ENCODE peak calls at places on chromosomes 7 and 10, in five cellular contexts. One of them, this sample, is unnamed. For H3K9me3, the result is how much of the 10 kb centered on the place peaks cover.

GRCh38 chr10:28633750-28634149 is 43.6 kb upstream of the BAMBI start:
- DNase-seq in CD8-positive, alpha-beta memory T cell: no peak
- DNase-seq in heart left ventricle: no peak
- DNase-seq in gastrocnemius medialis: no peak
- DNase-seq in astrocyte: peak
- DNase-seq in this sample: no peak

GRCh38 chr7:154640917-154641316 is 362.0 kb downstream of the PAXIP1 start:
- DNase-seq in CD8-positive, alpha-beta memory T cell: no peak
- DNase-seq in heart left ventricle: no peak
- DNase-seq in astrocyte: no peak
- DNase-seq in gastrocnemius medialis: no peak
- DNase-seq in this sample: no peak

GRCh38 chr10:84540617-84541288 is 212.4 kb downstream of the CCSER2 start:
- DNase-seq in heart left ventricle: peak
- DNase-seq in CD8-positive, alpha-beta memory T cell: peak
- DNase-seq in gastrocnemius medialis: peak
- DNase-seq in astrocyte: peak
- DNase-seq in this sample: peak

GRCh38 chr7:1679966-1680730 is 10.1 kb downstream of the ELFN1 start:
- DNase-seq in CD8-positive, alpha-beta memory T cell: peak
- DNase-seq in heart left ventricle: no peak
- DNase-seq in astrocyte: no peak
- DNase-seq in gastrocnemius medialis: no peak
- DNase-seq in this sample: no peak

GRCh38 chr10:26544932-26545331 is 106.8 kb downstream of the APBB1IP start:
- DNase-seq in CD8-positive, alpha-beta memory T cell: no peak
- DNase-seq in astrocyte: no peak
- DNase-seq in heart left ventricle: no peak
- DNase-seq in gastrocnemius medialis: no peak
- DNase-seq in this sample: no peak

GRCh38 chr10:10826125-10826524 is 191.5 kb upstream of the CELF2 start:
- DNase-seq in CD8-positive, alpha-beta memory T cell: no peak
- DNase-seq in astrocyte: peak
- DNase-seq in heart left ventricle: no peak
- DNase-seq in gastrocnemius medialis: no peak
- DNase-seq in this sample: no peak

GRCh38 chr10:69172241-69172998 is 7.6 kb upstream of the SUPV3L1 start:
- DNase-seq in heart left ventricle: no peak
- DNase-seq in CD8-positive, alpha-beta memory T cell: no peak
- DNase-seq in astrocyte: no peak
- DNase-seq in gastrocnemius medialis: no peak
- DNase-seq in this sample: no peak

GRCh38 chr7:64313740-64314491 is at the start of gene ZNF736:
- DNase-seq in astrocyte: peak
- DNase-seq in CD8-positive, alpha-beta memory T cell: peak
- DNase-seq in heart left ventricle: peak
- DNase-seq in gastrocnemius medialis: peak
- DNase-seq in this sample: peak

GRCh38 chr10:110360857-110361474 is 56.2 kb upstream of the SMNDC1 start:
- DNase-seq in heart left ventricle: no peak
- DNase-seq in gastrocnemius medialis: no peak
- DNase-seq in CD8-positive, alpha-beta memory T cell: no peak
- DNase-seq in astrocyte: peak
- DNase-seq in this sample: no peak

GRCh38 chr10:71621783-71622526 is 97.6 kb downstream of the C10orf105 start:
- DNase-seq in CD8-positive, alpha-beta memory T cell: no peak
- DNase-seq in gastrocnemius medialis: peak
- DNase-seq in heart left ventricle: peak
- DNase-seq in astrocyte: peak
- DNase-seq in this sample: no peak

GRCh38 chr10:68506406-68506805 is 20.9 kb downstream of the SLC25A16 start:
- DNase-seq in heart left ventricle: no peak
- DNase-seq in CD8-positive, alpha-beta memory T cell: no peak
- DNase-seq in astrocyte: no peak
- DNase-seq in gastrocnemius medialis: no peak
- DNase-seq in this sample: no peak

GRCh38 chr10:132195366-132196075 is 8.8 kb downstream of the DPYSL4 start:
- DNase-seq in heart left ventricle: no peak
- DNase-seq in CD8-positive, alpha-beta memory T cell: peak
- DNase-seq in astrocyte: no peak
- DNase-seq in gastrocnemius medialis: no peak
- DNase-seq in this sample: no peak

GRCh38 chr10:43128331-43128730 is 9.9 kb upstream of the CSGALNACT2 start:
- DNase-seq in CD8-positive, alpha-beta memory T cell: no peak
- DNase-seq in gastrocnemius medialis: no peak
- DNase-seq in astrocyte: no peak
- DNase-seq in heart left ventricle: no peak
- DNase-seq in this sample: no peak

GRCh38 chr10:124180947-124181549 is 87.7 kb upstream of the CHST15 start:
- DNase-seq in heart left ventricle: no peak
- DNase-seq in CD8-positive, alpha-beta memory T cell: no peak
- DNase-seq in astrocyte: peak
- DNase-seq in gastrocnemius medialis: no peak
- DNase-seq in this sample: no peak

GRCh38 chr7:54837167-54837566 is 78.2 kb upstream of the SEC61G start:
- DNase-seq in heart left ventricle: no peak
- DNase-seq in gastrocnemius medialis: peak
- DNase-seq in astrocyte: no peak
- DNase-seq in CD8-positive, alpha-beta memory T cell: no peak
- DNase-seq in this sample: no peak

GRCh38 chr7:3455826-3456444 is 154.9 kb downstream of the SDK1 start:
- DNase-seq in CD8-positive, alpha-beta memory T cell: no peak
- DNase-seq in gastrocnemius medialis: no peak
- DNase-seq in astrocyte: peak
- DNase-seq in heart left ventricle: no peak
- DNase-seq in this sample: no peak

GRCh38 chr10:44965651-44966097 is 6.1 kb downstream of the RASSF4 start:
- DNase-seq in gastrocnemius medialis: peak
- DNase-seq in astrocyte: no peak
- DNase-seq in heart left ventricle: no peak
- DNase-seq in CD8-positive, alpha-beta memory T cell: no peak
- DNase-seq in this sample: no peak

GRCh38 chr7:14380881-14381280 is 391.4 kb upstream of the ETV1 start:
- DNase-seq in heart left ventricle: no peak
- DNase-seq in gastrocnemius medialis: no peak
- DNase-seq in astrocyte: no peak
- DNase-seq in CD8-positive, alpha-beta memory T cell: no peak
- DNase-seq in this sample: no peak

GRCh38 chr10:45421231-45422097 is 47.4 kb downstream of the ALOX5 start:
- DNase-seq in astrocyte: no peak
- DNase-seq in CD8-positive, alpha-beta memory T cell: no peak
- DNase-seq in gastrocnemius medialis: no peak
- DNase-seq in heart left ventricle: no peak
- DNase-seq in this sample: no peak

GRCh38 chr10:112912441-112912911 is 37.6 kb upstream of the TCF7L2 start:
- DNase-seq in astrocyte: no peak
- DNase-seq in gastrocnemius medialis: no peak
- DNase-seq in CD8-positive, alpha-beta memory T cell: no peak
- DNase-seq in heart left ventricle: no peak
- DNase-seq in this sample: no peak

GRCh38 chr7:55552320-55553086 is 19.8 kb downstream of the VOPP1 start:
- DNase-seq in gastrocnemius medialis: peak
- DNase-seq in heart left ventricle: peak
- DNase-seq in CD8-positive, alpha-beta memory T cell: no peak
- DNase-seq in astrocyte: peak
- DNase-seq in this sample: peak

GRCh38 chr10:102675151-102675886 is 31.0 kb downstream of the TRIM8 start:
- DNase-seq in CD8-positive, alpha-beta memory T cell: no peak
- DNase-seq in gastrocnemius medialis: no peak
- DNase-seq in astrocyte: no peak
- DNase-seq in heart left ventricle: no peak
- DNase-seq in this sample: no peak

GRCh38 chr7:25727876-25728275 is 424.1 kb upstream of the NFE2L3 start:
- DNase-seq in gastrocnemius medialis: no peak
- DNase-seq in astrocyte: no peak
- DNase-seq in CD8-positive, alpha-beta memory T cell: no peak
- DNase-seq in heart left ventricle: no peak
- DNase-seq in this sample: no peak

GRCh38 chr7:41003031-41003925 is 699.6 kb downstream of the INHBA start:
- DNase-seq in gastrocnemius medialis: no peak
- DNase-seq in astrocyte: no peak
- DNase-seq in heart left ventricle: peak
- DNase-seq in CD8-positive, alpha-beta memory T cell: no peak
- DNase-seq in this sample: no peak

GRCh38 chr10:91349381-91349780 is 60.8 kb upstream of the HECTD2 start:
- DNase-seq in heart left ventricle: peak
- DNase-seq in gastrocnemius medialis: peak
- DNase-seq in astrocyte: peak
- DNase-seq in CD8-positive, alpha-beta memory T cell: no peak
- DNase-seq in this sample: no peak

GRCh38 chr7:151017370-151017952 is 6.8 kb downstream of the ATG9B start:
- DNase-seq in astrocyte: no peak
- DNase-seq in heart left ventricle: no peak
- DNase-seq in gastrocnemius medialis: no peak
- DNase-seq in CD8-positive, alpha-beta memory T cell: peak
- DNase-seq in this sample: no peak

GRCh38 chr10:132666733-132667612 is 119.0 kb downstream of the NKX6-2 start:
- DNase-seq in astrocyte: peak
- DNase-seq in CD8-positive, alpha-beta memory T cell: peak
- DNase-seq in gastrocnemius medialis: no peak
- DNase-seq in heart left ventricle: no peak
- DNase-seq in this sample: no peak

GRCh38 chr10:76055963-76056362 is 624.5 kb downstream of the LRMDA start:
- DNase-seq in CD8-positive, alpha-beta memory T cell: no peak
- DNase-seq in gastrocnemius medialis: no peak
- DNase-seq in astrocyte: no peak
- DNase-seq in heart left ventricle: no peak
- DNase-seq in this sample: no peak

GRCh38 chr10:19816420-19817250 is at the start of gene PLXDC2:
- DNase-seq in heart left ventricle: peak
- DNase-seq in gastrocnemius medialis: no peak
- DNase-seq in CD8-positive, alpha-beta memory T cell: no peak
- DNase-seq in astrocyte: peak
- DNase-seq in this sample: peak

GRCh38 chr10:97332586-97333350 is 1.8 kb downstream of the FRAT2 start:
- DNase-seq in heart left ventricle: peak
- DNase-seq in CD8-positive, alpha-beta memory T cell: no peak
- DNase-seq in gastrocnemius medialis: peak
- DNase-seq in astrocyte: peak
- DNase-seq in this sample: no peak

GRCh38 chr10:97731346-97732051 is 5.4 kb upstream of the ZFYVE27 start:
- DNase-seq in CD8-positive, alpha-beta memory T cell: peak
- DNase-seq in gastrocnemius medialis: peak
- DNase-seq in heart left ventricle: peak
- DNase-seq in astrocyte: peak
- DNase-seq in this sample: peak

GRCh38 chr7:93245525-93246432 is 13.6 kb downstream of the VPS50 start:
- DNase-seq in heart left ventricle: no peak
- DNase-seq in CD8-positive, alpha-beta memory T cell: no peak
- DNase-seq in astrocyte: peak
- DNase-seq in gastrocnemius medialis: no peak
- DNase-seq in this sample: no peak

GRCh38 chr7:127396184-127396583 is 3.7 kb upstream of the ZNF800 start:
- DNase-seq in CD8-positive, alpha-beta memory T cell: peak
- DNase-seq in astrocyte: no peak
- DNase-seq in gastrocnemius medialis: no peak
- DNase-seq in heart left ventricle: peak
- DNase-seq in this sample: no peak

GRCh38 chr10:112775347-112775746 is 174.7 kb upstream of the TCF7L2 start:
- DNase-seq in heart left ventricle: no peak
- DNase-seq in astrocyte: peak
- DNase-seq in CD8-positive, alpha-beta memory T cell: no peak
- DNase-seq in gastrocnemius medialis: no peak
- DNase-seq in this sample: no peak

GRCh38 chr7:122379491-122379890 is 74.9 kb upstream of the FEZF1 start:
- DNase-seq in gastrocnemius medialis: no peak
- DNase-seq in CD8-positive, alpha-beta memory T cell: no peak
- DNase-seq in astrocyte: no peak
- DNase-seq in heart left ventricle: no peak
- DNase-seq in this sample: no peak

GRCh38 chr10:95444792-95445191 is 116.4 kb downstream of the SORBS1 start:
- DNase-seq in CD8-positive, alpha-beta memory T cell: no peak
- DNase-seq in gastrocnemius medialis: no peak
- DNase-seq in astrocyte: no peak
- DNase-seq in heart left ventricle: no peak
- DNase-seq in this sample: no peak

GRCh38 chr10:77562742-77563141 is 74.9 kb downstream of the KCNMA1 start:
- DNase-seq in astrocyte: no peak
- DNase-seq in gastrocnemius medialis: no peak
- DNase-seq in heart left ventricle: no peak
- DNase-seq in CD8-positive, alpha-beta memory T cell: no peak
- DNase-seq in this sample: no peak
- H3K9me3 ChIP-seq in astrocyte: under half
- H3K9me3 ChIP-seq in gastrocnemius medialis: under half
- H3K9me3 ChIP-seq in heart left ventricle: under half
- H3K9me3 ChIP-seq in CD8-positive, alpha-beta memory T cell: under half
- H3K9me3 ChIP-seq in this sample: under half

GRCh38 chr10:48697091-48697490 is 12.4 kb downstream of the WDFY4 start:
- DNase-seq in astrocyte: no peak
- DNase-seq in heart left ventricle: no peak
- DNase-seq in CD8-positive, alpha-beta memory T cell: no peak
- DNase-seq in gastrocnemius medialis: no peak
- DNase-seq in this sample: no peak

GRCh38 chr10:48695636-48696534 is 11.2 kb downstream of the WDFY4 start:
- DNase-seq in astrocyte: no peak
- DNase-seq in heart left ventricle: no peak
- DNase-seq in CD8-positive, alpha-beta memory T cell: no peak
- DNase-seq in gastrocnemius medialis: no peak
- DNase-seq in this sample: no peak

GRCh38 chr10:48694371-48695030 is 9.8 kb downstream of the WDFY4 start:
- DNase-seq in CD8-positive, alpha-beta memory T cell: no peak
- DNase-seq in astrocyte: no peak
- DNase-seq in gastrocnemius medialis: no peak
- DNase-seq in heart left ventricle: no peak
- DNase-seq in this sample: no peak

GRCh38 chr10:48697821-48698764 is 13.4 kb downstream of the WDFY4 start:
- DNase-seq in heart left ventricle: peak
- DNase-seq in astrocyte: no peak
- DNase-seq in gastrocnemius medialis: no peak
- DNase-seq in CD8-positive, alpha-beta memory T cell: no peak
- DNase-seq in this sample: no peak

DNA sequence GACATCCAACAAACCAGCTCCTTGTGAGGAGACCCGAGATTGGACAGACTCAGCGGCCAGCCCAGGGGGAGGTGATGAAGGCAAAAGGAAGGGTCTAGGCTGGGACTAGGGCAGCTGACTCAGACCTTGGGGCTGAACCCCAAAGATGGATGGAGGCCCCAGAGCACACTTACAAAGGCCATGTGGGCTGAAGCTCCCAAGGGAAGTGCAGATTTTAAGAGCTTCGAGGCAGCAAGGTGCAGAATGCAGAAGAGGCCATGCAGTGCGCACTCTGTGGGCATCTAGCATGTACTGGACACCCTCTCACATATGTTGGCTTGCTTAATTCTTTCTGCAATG is 11.8 kb downstream of the WDFY4 start:
- DNase-seq in astrocyte: no peak
- DNase-seq in heart left ventricle: no peak
- DNase-seq in CD8-positive, alpha-beta memory T cell: no peak
- DNase-seq in gastrocnemius medialis: no peak
- DNase-seq in this sample: no peak
- H3K9me3 ChIP-seq in astrocyte: under half
- H3K9me3 ChIP-seq in heart left ventricle: under half
- H3K9me3 ChIP-seq in CD8-positive, alpha-beta memory T cell: under half
- H3K9me3 ChIP-seq in gastrocnemius medialis: under half
- H3K9me3 ChIP-seq in this sample: under half

GRCh38 chr10:82361317-82361716 is 486.3 kb downstream of the NRG3 start:
- DNase-seq in gastrocnemius medialis: no peak
- DNase-seq in astrocyte: no peak
- DNase-seq in heart left ventricle: no peak
- DNase-seq in CD8-positive, alpha-beta memory T cell: no peak
- DNase-seq in this sample: no peak
- H3K9me3 ChIP-seq in gastrocnemius medialis: under half
- H3K9me3 ChIP-seq in astrocyte: under half
- H3K9me3 ChIP-seq in heart left ventricle: under half
- H3K9me3 ChIP-seq in CD8-positive, alpha-beta memory T cell: under half
- H3K9me3 ChIP-seq in this sample: under half

GRCh38 chr7:68969571-68969970 is 628.7 kb upstream of the AUTS2 start:
- DNase-seq in heart left ventricle: no peak
- DNase-seq in gastrocnemius medialis: no peak
- DNase-seq in astrocyte: no peak
- DNase-seq in CD8-positive, alpha-beta memory T cell: no peak
- DNase-seq in this sample: no peak
- H3K9me3 ChIP-seq in heart left ventricle: under half
- H3K9me3 ChIP-seq in gastrocnemius medialis: under half
- H3K9me3 ChIP-seq in astrocyte: under half
- H3K9me3 ChIP-seq in CD8-positive, alpha-beta memory T cell: under half
- H3K9me3 ChIP-seq in this sample: under half